ENCODE peak calls at places on chromosome 1, in nine cellular contexts. M, H, Q, B, P, A, O, W and G are unnamed samples.

GRCh38 chr1:28161770-28162550 is 14.5 kb downstream of the PTAFR start:
- DNase-seq in M (no peak), H (no peak), Q (no peak), B (no peak), P (no peak), A (no peak), O (no peak), W (no peak), G (no peak)

GRCh38 chr1:212934050-212934449 is 16.3 kb upstream of the VASH2 start:
- DNase-seq in M (no peak), H (no peak), Q (no peak), B (no peak), P (no peak), A (no peak), O (no peak), W (no peak), G (no peak)

GRCh38 chr1:157193702-157194391 is 55.7 kb upstream of the ETV3 start:
- DNase-seq in M (peak; percentile 7), H (peak; percentile 88), Q (peak; percentile 86), B (peak; percentile 21), P (peak; percentile 82), A (peak; percentile 89), O (peak; percentile 91), W (peak; percentile 87), G (peak; percentile 54)

GRCh38 chr1:206809504-206810084 is 37.3 kb upstream of the IL10 start:
- DNase-seq in M (no peak), H (no peak), Q (peak; percentile 73), B (no peak), P (peak; percentile 38), A (no peak), O (peak; percentile 37), W (no peak), G (no peak)

GRCh38 chr1:62572476-62572875 is 24.8 kb upstream of the ANGPTL3 start:
- DNase-seq in M (no peak), H (no peak), Q (no peak), B (no peak), P (no peak), A (no peak), O (no peak), W (no peak), G (no peak)

GRCh38 chr1:154881820-154882535 is 11.9 kb upstream of the KCNN3 start:
- DNase-seq in M (no peak), H (no peak), Q (no peak), B (no peak), P (peak; percentile 58), A (no peak), O (peak; percentile 38), W (no peak), G (no peak)

GRCh38 chr1:178310685-178311105 is 186.1 kb downstream of the CLEC20A start:
- DNase-seq in M (no peak), H (no peak), Q (peak; percentile 84), B (peak; percentile 64), P (peak; percentile 64), A (no peak), O (peak; percentile 90), W (peak; percentile 42), G (peak; percentile 68)

GRCh38 chr1:101022294-101022693 is 3.3 kb downstream of the DPH5 start:
- DNase-seq in M (no peak), H (no peak), Q (peak; percentile 18), B (peak; percentile 17), P (peak; percentile 68), A (no peak), O (peak; percentile 47), W (no peak), G (no peak)

GRCh38 chr1:41645062-41645461 is 160.6 kb upstream of the EDN2 start:
- DNase-seq in M (no peak), H (no peak), Q (no peak), B (no peak), P (no peak), A (no peak), O (no peak), W (no peak), G (no peak)

GRCh38 chr1:64505232-64505943 is 35.5 kb downstream of the CACHD1 start:
- DNase-seq in M (peak; percentile 28), H (peak; percentile 72), Q (no peak), B (no peak), P (peak; percentile 65), A (peak; percentile 60), O (peak; percentile 86), W (peak; percentile 89), G (no peak)

GRCh38 chr1:75203415-75204277 is 69.5 kb downstream of the LHX8 start:
- DNase-seq in M (no peak), H (peak; percentile 32), Q (peak; percentile 64), B (peak; percentile 18), P (peak; percentile 67), A (peak; percentile 24), O (peak; percentile 76), W (peak; percentile 17), G (peak; percentile 29)